ENCODE peak calls at places on chromosomes 3 and 15, in ten cellular contexts. One of them, this sample, is unnamed.

GRCh38 chr15:51759557-51760070 is 8.2 kb downstream of the TMOD2 start:
- DNase-seq in A549: no peak
- DNase-seq in HCT116: no peak
- DNase-seq in spleen: no peak
- DNase-seq in NB4: peak; percentile 54
- DNase-seq in H54: no peak
- DNase-seq in breast epithelium: no peak
- DNase-seq in GM12892: no peak
- DNase-seq in body of pancreas: peak; percentile 35
- DNase-seq in thyroid gland: peak; percentile 79
- DNase-seq in this sample: no peak

GRCh38 chr3:193948459-193948858 is 187.5 kb upstream of the HES1 start:
- DNase-seq in A549: no peak
- DNase-seq in HCT116: no peak
- DNase-seq in spleen: no peak
- DNase-seq in NB4: no peak
- DNase-seq in H54: no peak
- DNase-seq in breast epithelium: no peak
- DNase-seq in GM12892: no peak
- DNase-seq in body of pancreas: no peak
- DNase-seq in thyroid gland: no peak
- DNase-seq in this sample: no peak

GRCh38 chr15:61444585-61444984 is 215.5 kb upstream of the RORA start:
- DNase-seq in A549: no peak
- DNase-seq in HCT116: no peak
- DNase-seq in spleen: no peak
- DNase-seq in NB4: no peak
- DNase-seq in H54: no peak
- DNase-seq in breast epithelium: no peak
- DNase-seq in GM12892: no peak
- DNase-seq in body of pancreas: no peak
- DNase-seq in thyroid gland: no peak
- DNase-seq in this sample: no peak

GRCh38 chr15:37291920-37292319 is 191.6 kb upstream of the MEIS2 start:
- DNase-seq in A549: no peak
- DNase-seq in HCT116: no peak
- DNase-seq in spleen: no peak
- DNase-seq in NB4: no peak
- DNase-seq in H54: no peak
- DNase-seq in breast epithelium: no peak
- DNase-seq in GM12892: no peak
- DNase-seq in body of pancreas: no peak
- DNase-seq in thyroid gland: no peak
- DNase-seq in this sample: no peak

GRCh38 chr3:65833761-65834505 is 204.8 kb downstream of the MAGI1 start:
- DNase-seq in A549: no peak
- DNase-seq in HCT116: no peak
- DNase-seq in spleen: no peak
- DNase-seq in NB4: no peak
- DNase-seq in H54: peak; percentile 9
- DNase-seq in breast epithelium: no peak
- DNase-seq in GM12892: no peak
- DNase-seq in body of pancreas: no peak
- DNase-seq in thyroid gland: no peak
- DNase-seq in this sample: no peak

GRCh38 chr15:98937413-98938104 is 70.0 kb downstream of the PGPEP1L start:
- DNase-seq in A549: no peak
- DNase-seq in HCT116: no peak
- DNase-seq in spleen: no peak
- DNase-seq in NB4: no peak
- DNase-seq in H54: no peak
- DNase-seq in breast epithelium: no peak
- DNase-seq in GM12892: no peak
- DNase-seq in body of pancreas: no peak
- DNase-seq in thyroid gland: no peak
- DNase-seq in this sample: no peak

GRCh38 chr3:134874737-134875413 is 79.8 kb downstream of the EPHB1 start:
- DNase-seq in A549: no peak
- DNase-seq in HCT116: no peak
- DNase-seq in spleen: peak; percentile 46
- DNase-seq in NB4: no peak
- DNase-seq in H54: no peak
- DNase-seq in breast epithelium: no peak
- DNase-seq in GM12892: no peak
- DNase-seq in body of pancreas: peak; percentile 20
- DNase-seq in thyroid gland: peak; percentile 72
- DNase-seq in this sample: no peak

GRCh38 chr3:114880078-114880477 is 267.0 kb downstream of the ZBTB20 start:
- DNase-seq in A549: no peak
- DNase-seq in HCT116: peak; percentile 91
- DNase-seq in spleen: no peak
- DNase-seq in NB4: no peak
- DNase-seq in H54: no peak
- DNase-seq in breast epithelium: peak; percentile 45
- DNase-seq in GM12892: no peak
- DNase-seq in body of pancreas: peak; percentile 55
- DNase-seq in thyroid gland: peak; percentile 51
- DNase-seq in this sample: no peak

GRCh38 chr3:3821780-3822179 is 22.5 kb downstream of the LRRN1 start:
- DNase-seq in A549: no peak
- DNase-seq in HCT116: no peak
- DNase-seq in spleen: no peak
- DNase-seq in NB4: no peak
- DNase-seq in H54: no peak
- DNase-seq in breast epithelium: no peak
- DNase-seq in GM12892: no peak
- DNase-seq in body of pancreas: no peak
- DNase-seq in thyroid gland: no peak
- DNase-seq in this sample: no peak

GRCh38 chr3:3827111-3827510 is 27.9 kb downstream of the LRRN1 start:
- DNase-seq in A549: no peak
- DNase-seq in HCT116: no peak
- DNase-seq in spleen: no peak
- DNase-seq in NB4: no peak
- DNase-seq in H54: no peak
- DNase-seq in breast epithelium: no peak
- DNase-seq in GM12892: no peak
- DNase-seq in body of pancreas: no peak
- DNase-seq in thyroid gland: no peak
- DNase-seq in this sample: no peak

DNA sequence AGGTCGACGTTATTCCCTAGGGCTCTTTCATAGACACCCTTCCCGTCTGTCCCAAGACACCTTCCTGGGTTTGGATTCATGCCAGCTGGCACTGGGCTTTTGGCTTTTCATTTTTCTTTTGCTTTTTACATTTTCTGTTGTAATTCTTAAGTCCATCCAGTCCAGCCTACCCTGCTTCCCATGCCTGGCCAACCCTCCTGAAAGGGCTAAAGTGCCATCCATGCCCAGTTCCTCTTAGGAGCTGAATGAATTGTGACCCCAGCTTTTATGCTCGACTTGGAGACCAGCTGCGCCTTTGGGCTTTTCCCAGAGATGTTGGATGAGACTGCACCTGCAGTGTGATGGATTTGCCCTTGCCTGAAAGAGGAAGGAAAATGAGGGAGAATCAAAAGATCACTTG is 25.8 kb downstream of the LRRN1 start:
- DNase-seq in A549: no peak
- DNase-seq in HCT116: no peak
- DNase-seq in spleen: no peak
- DNase-seq in NB4: no peak
- DNase-seq in H54: no peak
- DNase-seq in breast epithelium: no peak
- DNase-seq in GM12892: no peak
- DNase-seq in body of pancreas: no peak
- DNase-seq in thyroid gland: no peak
- DNase-seq in this sample: no peak
- TF ChIP-seq POLR2A in A549: no peak
- TF ChIP-seq POLR2A in HCT116: no peak
- TF ChIP-seq POLR2A in spleen: no peak
- TF ChIP-seq POLR2A in NB4: no peak
- TF ChIP-seq POLR2A in H54: no peak
- TF ChIP-seq POLR2A in breast epithelium: no peak
- TF ChIP-seq POLR2A in GM12892: no peak
- TF ChIP-seq POLR2A in body of pancreas: no peak
- TF ChIP-seq POLR2A in thyroid gland: no peak
- TF ChIP-seq POLR2A in this sample: no peak

GRCh38 chr3:123447749-123448502 is 964 bp downstream of the ADCY5 start:
- DNase-seq in A549: no peak
- DNase-seq in HCT116: no peak
- DNase-seq in spleen: no peak
- DNase-seq in NB4: no peak
- DNase-seq in H54: no peak
- DNase-seq in breast epithelium: no peak
- DNase-seq in GM12892: peak; percentile 41
- DNase-seq in body of pancreas: peak; percentile 27
- DNase-seq in thyroid gland: no peak
- DNase-seq in this sample: peak; percentile 67
- TF ChIP-seq POLR2A in A549: no peak
- TF ChIP-seq POLR2A in HCT116: no peak
- TF ChIP-seq POLR2A in spleen: no peak
- TF ChIP-seq POLR2A in NB4: no peak
- TF ChIP-seq POLR2A in H54: no peak
- TF ChIP-seq POLR2A in breast epithelium: no peak
- TF ChIP-seq POLR2A in GM12892: no peak
- TF ChIP-seq POLR2A in body of pancreas: peak; percentile 10
- TF ChIP-seq POLR2A in thyroid gland: no peak
- TF ChIP-seq POLR2A in this sample: no peak

GRCh38 chr3:27484002-27484844 is at the start of gene SLC4A7:
- DNase-seq in A549: peak; percentile 87
- DNase-seq in HCT116: peak; percentile 86
- DNase-seq in spleen: peak; percentile 100
- DNase-seq in NB4: peak; percentile 96
- DNase-seq in H54: peak; percentile 90
- DNase-seq in breast epithelium: peak; percentile 96
- DNase-seq in GM12892: peak; percentile 86
- DNase-seq in body of pancreas: peak; percentile 97
- DNase-seq in thyroid gland: peak; percentile 98
- DNase-seq in this sample: peak; percentile 95

GRCh38 chr3:27486328-27486727 is 2.1 kb upstream of the SLC4A7 start:
- DNase-seq in A549: no peak
- DNase-seq in HCT116: no peak
- DNase-seq in spleen: no peak
- DNase-seq in NB4: no peak
- DNase-seq in H54: no peak
- DNase-seq in breast epithelium: no peak
- DNase-seq in GM12892: no peak
- DNase-seq in body of pancreas: peak; percentile 13
- DNase-seq in thyroid gland: no peak
- DNase-seq in this sample: no peak

GRCh38 chr3:27485853-27486252 is 1.7 kb upstream of the SLC4A7 start:
- DNase-seq in A549: no peak
- DNase-seq in HCT116: no peak
- DNase-seq in spleen: no peak
- DNase-seq in NB4: no peak
- DNase-seq in H54: no peak
- DNase-seq in breast epithelium: no peak
- DNase-seq in GM12892: no peak
- DNase-seq in body of pancreas: no peak
- DNase-seq in thyroid gland: no peak
- DNase-seq in this sample: peak; percentile 2

GRCh38 chr3:27479816-27480543 is 4.2 kb downstream of the SLC4A7 start:
- DNase-seq in A549: no peak
- DNase-seq in HCT116: no peak
- DNase-seq in spleen: no peak
- DNase-seq in NB4: peak; percentile 58
- DNase-seq in H54: no peak
- DNase-seq in breast epithelium: no peak
- DNase-seq in GM12892: no peak
- DNase-seq in body of pancreas: no peak
- DNase-seq in thyroid gland: no peak
- DNase-seq in this sample: no peak

DNA sequence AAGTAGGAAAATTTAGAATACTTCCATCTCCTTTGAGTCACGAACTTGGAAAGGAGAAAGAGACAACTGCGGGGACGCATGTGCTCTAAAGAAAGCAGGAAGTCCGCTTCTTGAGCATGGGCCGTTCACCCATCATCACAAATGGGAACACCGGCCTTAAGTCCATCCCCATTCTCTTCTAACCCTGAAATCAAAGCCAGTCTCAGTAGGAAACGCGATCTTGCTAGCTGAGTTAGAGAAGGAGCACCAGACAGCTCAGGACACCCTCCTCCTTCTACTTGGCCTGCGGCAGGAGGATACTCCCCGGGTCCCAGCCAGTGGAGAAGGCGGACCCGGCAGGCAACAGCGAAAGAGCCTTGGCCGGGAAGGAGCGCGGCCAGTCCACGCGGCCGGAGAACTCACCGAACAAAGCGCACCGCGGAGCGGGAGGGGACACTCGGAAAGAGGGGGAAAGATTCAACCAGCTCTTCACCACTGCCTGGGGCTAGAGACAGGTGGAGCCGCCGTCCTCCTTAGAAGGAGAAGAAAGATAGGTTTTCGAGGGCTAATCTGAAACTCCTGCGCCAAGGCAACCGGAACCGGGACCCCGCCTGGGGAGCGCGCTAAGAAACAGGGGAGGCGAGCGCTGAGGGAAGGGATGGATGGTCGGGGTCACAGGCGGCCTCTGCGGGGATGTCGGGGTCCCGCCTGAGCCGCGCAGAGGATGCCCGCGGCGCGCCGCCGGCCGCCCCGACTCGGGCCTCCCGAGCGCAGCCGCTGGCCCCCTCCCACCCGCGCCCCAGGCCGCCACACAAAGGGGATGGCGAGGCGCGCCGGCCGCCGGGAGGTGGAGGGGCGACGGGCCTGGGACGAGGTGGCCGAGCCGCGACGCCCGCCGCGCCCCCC is 825 bp downstream of the SLC4A7 start:
- DNase-seq in A549: peak; percentile 27
- DNase-seq in HCT116: no peak
- DNase-seq in spleen: peak; percentile 90
- DNase-seq in NB4: peak; percentile 82
- DNase-seq in H54: no peak
- DNase-seq in breast epithelium: peak; percentile 40
- DNase-seq in GM12892: peak; percentile 22
- DNase-seq in body of pancreas: peak; percentile 29
- DNase-seq in thyroid gland: peak; percentile 55
- DNase-seq in this sample: peak; percentile 45
- TF ChIP-seq POLR2A in A549: no peak
- TF ChIP-seq POLR2A in HCT116: no peak
- TF ChIP-seq POLR2A in spleen: peak; percentile 14
- TF ChIP-seq POLR2A in NB4: peak; percentile 19
- TF ChIP-seq POLR2A in H54: peak; percentile 16
- TF ChIP-seq POLR2A in breast epithelium: no peak
- TF ChIP-seq POLR2A in GM12892: peak; percentile 56
- TF ChIP-seq POLR2A in body of pancreas: peak; percentile 33
- TF ChIP-seq POLR2A in thyroid gland: no peak
- TF ChIP-seq POLR2A in this sample: no peak

DNA sequence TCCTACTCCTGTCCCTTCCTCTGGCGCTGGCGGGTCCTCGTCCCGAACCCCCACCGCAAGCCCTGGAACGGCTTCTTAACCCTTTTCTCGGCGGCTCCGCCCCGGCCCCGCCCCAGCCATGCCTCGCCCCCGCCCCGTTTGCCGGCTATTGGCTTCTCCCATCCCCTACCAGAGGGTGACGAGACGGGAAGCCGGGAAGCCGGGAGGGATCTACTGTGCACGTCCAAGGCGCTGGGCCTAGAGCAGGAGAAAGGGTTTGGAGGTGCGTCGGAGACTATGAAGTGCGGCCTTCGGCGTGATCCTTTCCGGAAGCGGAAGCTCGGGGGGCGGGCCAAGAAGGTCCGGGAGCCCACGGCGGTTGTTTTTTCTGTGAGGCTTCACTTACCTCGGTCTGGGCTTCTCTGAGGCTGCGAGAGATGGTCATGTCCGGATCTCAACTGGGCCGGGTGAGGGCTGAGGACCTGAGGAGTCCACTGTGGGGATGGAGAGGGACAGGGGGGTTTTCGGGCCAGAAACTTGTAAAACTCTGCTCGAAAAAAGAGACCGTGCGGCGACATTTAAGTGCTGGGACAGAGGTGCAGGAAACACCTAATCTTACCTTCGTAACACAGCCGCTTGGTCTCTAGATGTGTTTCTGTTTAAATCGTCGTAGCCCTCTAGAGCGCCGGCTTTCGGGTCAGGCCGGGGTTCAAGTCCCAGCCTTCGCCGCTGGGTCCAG is 21.4 kb downstream of the ROPN1B start:
- DNase-seq in A549: peak; percentile 75
- DNase-seq in HCT116: peak; percentile 73
- DNase-seq in spleen: peak; percentile 90
- DNase-seq in NB4: no peak
- DNase-seq in H54: peak; percentile 26
- DNase-seq in breast epithelium: peak; percentile 91
- DNase-seq in GM12892: peak; percentile 41
- DNase-seq in body of pancreas: peak; percentile 87
- DNase-seq in thyroid gland: peak; percentile 83
- DNase-seq in this sample: peak; percentile 69
- TF ChIP-seq POLR2A in A549: peak; percentile 34
- TF ChIP-seq POLR2A in HCT116: no peak
- TF ChIP-seq POLR2A in spleen: peak; percentile 38
- TF ChIP-seq POLR2A in NB4: no peak
- TF ChIP-seq POLR2A in H54: peak; percentile 9
- TF ChIP-seq POLR2A in breast epithelium: peak; percentile 58
- TF ChIP-seq POLR2A in GM12892: peak; percentile 75
- TF ChIP-seq POLR2A in body of pancreas: peak; percentile 76
- TF ChIP-seq POLR2A in thyroid gland: no peak
- TF ChIP-seq POLR2A in this sample: peak; percentile 64

This sample was measured in erythroblast.